ENCODE peak calls at places on chromosomes 7 and 10, in five cellular contexts. M is esophagus muscularis mucosa, B is heart left ventricle, N is neural progenitor cell, X is K562. Y is an unnamed sample. For H3K27me3 and H3K4me1, the result is how much of the 10 kb centered on the place peaks cover.

GRCh38 chr10:79333513-79333912 is 13.8 kb upstream of the PPIF start:
- DNase-seq in M (no peak), B (no peak), N (no peak), X (no peak), Y (no peak)

GRCh38 chr7:132280335-132280734 is 295.9 kb downstream of the PLXNA4 start:
- DNase-seq in M (no peak), B (no peak), N (no peak), X (no peak), Y (no peak)

GRCh38 chr10:73648252-73648651 is 7.0 kb upstream of the MYOZ1 start:
- DNase-seq in M (no peak), B (peak), N (peak), X (no peak), Y (no peak)

GRCh38 chr7:12239821-12240220 is 28.7 kb downstream of the TMEM106B start:
- DNase-seq in M (no peak), B (no peak), N (no peak), X (no peak), Y (no peak)

GRCh38 chr10:74177140-74177677 is 26.2 kb downstream of the ADK start:
- DNase-seq in M (no peak), B (no peak), N (no peak), X (peak), Y (peak)

GRCh38 chr10:94545277-94546057 is at the start of gene HELLS:
- DNase-seq in M (peak), B (peak), N (peak), X (peak), Y (peak)

GRCh38 chr7:22653981-22654380 is 73.0 kb upstream of the IL6 start:
- DNase-seq in M (no peak), B (no peak), N (no peak), X (no peak), Y (no peak)

GRCh38 chr10:29969255-29970011 is 90.0 kb downstream of the JCAD start:
- DNase-seq in M (no peak), B (no peak), N (no peak), X (no peak), Y (no peak)

GRCh38 chr7:17298102-17298839 is at the start of gene AHR:
- DNase-seq in M (peak), B (peak), N (peak), X (peak), Y (peak)

GRCh38 chr7:54773472-54774399 is 14.7 kb upstream of the SEC61G start:
- DNase-seq in M (no peak), B (peak), N (peak), X (peak), Y (peak)

GRCh38 chr7:21926448-21926847 is 19.3 kb downstream of the CDCA7L start:
- DNase-seq in M (no peak), B (no peak), N (no peak), X (no peak), Y (no peak)

GRCh38 chr10:115958043-115958442 is 315.0 kb downstream of the GFRA1 start:
- DNase-seq in M (no peak), B (no peak), N (no peak), X (no peak), Y (no peak)

DNA sequence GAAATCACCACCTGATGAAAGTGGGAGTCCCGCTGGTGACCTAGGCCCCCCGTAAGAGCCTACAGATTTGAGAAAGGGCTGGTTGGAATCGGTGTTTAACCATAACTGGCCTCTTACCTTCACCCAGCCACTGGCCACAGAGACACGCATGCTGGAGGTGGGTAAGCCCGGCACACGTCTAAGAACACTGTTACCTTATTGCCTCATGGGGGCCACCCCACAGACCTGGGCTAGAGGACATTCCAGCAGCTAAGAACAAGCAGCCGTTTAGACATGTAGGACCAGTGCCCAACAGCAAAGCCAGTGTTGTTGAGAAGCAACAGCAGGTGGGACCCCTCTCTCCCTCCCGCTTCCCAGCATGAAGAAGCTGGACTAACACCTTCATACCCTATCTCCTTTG is 2.5 kb upstream of the GDF2 start:
- DNase-seq in M (no peak), B (no peak), N (no peak), X (no peak), Y (no peak)
- H3K4me3 ChIP-seq in M (no peak), B (no peak), N (no peak), X (no peak), Y (no peak)

DNA sequence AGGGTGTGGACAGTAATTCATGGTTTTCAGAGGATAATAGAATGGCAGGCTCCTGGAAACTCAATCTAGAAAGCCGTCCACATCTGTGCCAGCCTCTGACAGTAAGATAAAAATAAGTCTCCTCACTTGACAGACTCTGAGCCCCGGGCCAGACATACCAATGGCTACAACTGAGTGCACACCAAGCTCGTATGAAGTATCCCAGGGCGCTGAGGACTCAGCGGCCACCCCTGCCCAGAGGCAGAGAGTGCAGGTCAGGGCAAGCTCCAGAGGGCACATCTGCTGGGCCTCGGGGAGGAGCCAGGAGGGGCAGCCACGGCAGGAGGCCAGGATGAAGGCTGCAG is 262.8 kb upstream of the TCERG1L start:
- DNase-seq in M (no peak), B (no peak), N (no peak), X (no peak), Y (no peak)
- H3K27me3 ChIP-seq in M (under half), B (under half), N (under half), X (under half), Y (under half)

GRCh38 chr7:76332073-76332472 is 26.7 kb downstream of the YWHAG start:
- DNase-seq in M (no peak), B (no peak), N (no peak), X (no peak), Y (no peak)
- H3K4me1 ChIP-seq in M (half or more), B (half or more), N (under half), X (under half), Y (under half)

GRCh38 chr7:69363131-69363530 is 235.1 kb upstream of the AUTS2 start:
- DNase-seq in M (no peak), B (no peak), N (no peak), X (no peak), Y (no peak)

GRCh38 chr7:69367785-69368184 is 230.5 kb upstream of the AUTS2 start:
- DNase-seq in M (no peak), B (no peak), N (no peak), X (no peak), Y (no peak)

GRCh38 chr7:69364814-69365587 is 233.3 kb upstream of the AUTS2 start:
- DNase-seq in M (no peak), B (no peak), N (no peak), X (no peak), Y (no peak)

GRCh38 chr7:69360913-69361312 is 237.4 kb upstream of the AUTS2 start:
- DNase-seq in M (no peak), B (no peak), N (no peak), X (no peak), Y (no peak)

DNA sequence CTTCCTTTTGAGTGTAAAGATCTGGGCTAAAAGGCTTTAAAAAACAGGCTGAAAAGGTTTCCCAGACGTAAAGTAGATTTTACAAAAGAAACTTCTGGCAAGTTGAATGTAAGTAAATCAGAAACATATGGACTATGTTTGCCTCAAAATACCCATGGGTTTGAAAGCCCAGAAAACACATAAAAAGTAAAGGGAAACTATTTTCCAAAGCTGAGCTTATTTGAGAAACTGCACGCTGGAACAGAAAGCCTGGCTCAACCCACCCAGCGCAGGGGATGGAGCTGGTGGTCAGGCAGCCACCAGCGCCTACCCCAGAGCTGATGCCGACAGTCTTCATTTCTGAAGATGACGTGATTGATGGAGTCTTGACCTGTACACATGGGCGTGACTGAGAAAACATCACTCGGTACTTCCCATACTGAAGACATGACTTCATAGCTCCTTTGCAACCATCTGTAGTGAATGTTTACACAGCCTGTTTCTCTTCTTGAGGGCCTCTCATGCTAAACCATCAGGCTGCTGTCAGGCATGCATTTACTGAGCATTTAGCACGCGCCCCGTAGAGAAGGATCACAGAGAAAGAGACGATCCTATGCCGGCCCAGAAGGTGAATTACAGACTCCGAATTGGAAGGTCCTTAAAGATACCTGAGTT is 232.6 kb upstream of the AUTS2 start:
- DNase-seq in M (no peak), B (no peak), N (no peak), X (no peak), Y (no peak)
- H3K4me3 ChIP-seq in M (no peak), B (no peak), N (no peak), X (no peak), Y (no peak)

Y was measured in HAP-1.